ENCODE peak calls at places on chromosomes 7 and 10, in eight cellular contexts. S, Y, D, U, F, T, C and H are unnamed samples. For H3K36me3, the result is how much of the 10 kb centered on the place peaks cover.

GRCh38 chr7:95549818-95550529 is 46.3 kb downstream of the PDK4 start:
- DNase-seq in F (peak), C (no peak), S (peak), T (peak), D (peak), U (no peak), Y (peak), H (no peak)

GRCh38 chr10:75530337-75530736 is 98.9 kb downstream of the LRMDA start:
- DNase-seq in T (no peak), C (no peak), Y (peak), F (no peak), S (no peak), D (no peak), U (no peak), H (no peak)

GRCh38 chr10:74754397-74754796 is 72.0 kb upstream of the KAT6B start:
- DNase-seq in C (no peak), Y (no peak), T (no peak), D (peak), F (no peak), S (no peak), U (no peak), H (no peak)

GRCh38 chr7:30859940-30860623 is 51.6 kb upstream of the AQP1 start:
- DNase-seq in S (no peak), U (no peak), T (no peak), C (no peak), F (no peak), D (no peak), Y (no peak), H (no peak)

GRCh38 chr10:683448-684071 is 5.9 kb downstream of the DIP2C start:
- DNase-seq in U (no peak), C (no peak), S (no peak), F (peak), T (peak), D (peak), Y (no peak), H (no peak)

GRCh38 chr7:155586843-155587440 is 40.6 kb upstream of the CNPY1 start:
- DNase-seq in U (no peak), Y (no peak), T (no peak), D (no peak), C (no peak), S (no peak), F (no peak), H (no peak)

GRCh38 chr7:74365320-74366022 is 76.3 kb downstream of the CLIP2 start:
- DNase-seq in F (peak), Y (peak), D (peak), C (no peak), U (peak), T (peak), S (no peak), H (no peak)

GRCh38 chr7:12573885-12574284 is 3.4 kb downstream of the SCIN start:
- DNase-seq in Y (no peak), T (no peak), D (no peak), F (no peak), C (no peak), U (no peak), S (no peak), H (no peak)

GRCh38 chr10:34681933-34682332 is 133.2 kb downstream of the PARD3 start:
- DNase-seq in S (no peak), Y (no peak), F (no peak), T (no peak), U (no peak), D (no peak), C (no peak), H (no peak)

GRCh38 chr7:96349572-96349971 is 27.7 kb upstream of the SLC25A13 start:
- DNase-seq in D (no peak), C (no peak), S (no peak), Y (peak), F (no peak), T (no peak), U (no peak), H (no peak)

GRCh38 chr10:106935978-106936451 is 228.5 kb downstream of the SORCS1 start:
- DNase-seq in Y (no peak), S (no peak), C (no peak), T (no peak), D (no peak), U (peak), F (no peak), H (peak)

GRCh38 chr7:137619181-137619580 is 227.6 kb downstream of the DGKI start:
- DNase-seq in Y (no peak), F (no peak), U (no peak), T (no peak), C (no peak), S (no peak), D (no peak), H (no peak)

GRCh38 chr10:110650265-110650668 is 6.1 kb downstream of the RBM20 start:
- DNase-seq in Y (no peak), T (no peak), F (no peak), U (peak), C (no peak), D (no peak), S (no peak), H (no peak)

GRCh38 chr10:31172925-31173324 is 141.3 kb upstream of the ZNF438 start:
- DNase-seq in Y (no peak), S (no peak), T (no peak), F (no peak), C (no peak), U (no peak), D (no peak), H (no peak)

GRCh38 chr10:79034271-79034876 is 34.4 kb upstream of the ZMIZ1 start:
- DNase-seq in F (no peak), T (no peak), U (no peak), D (no peak), Y (no peak), S (no peak), C (no peak), H (no peak)

GRCh38 chr10:14669576-14669975 is 105.1 kb downstream of the FAM107B start:
- DNase-seq in C (no peak), Y (no peak), U (no peak), D (no peak), T (no peak), F (no peak), S (no peak), H (no peak)

GRCh38 chr10:14670551-14671240 is 104.0 kb downstream of the FAM107B start:
- DNase-seq in C (no peak), Y (no peak), U (no peak), F (no peak), S (no peak), D (peak), T (no peak), H (no peak)

GRCh38 chr10:14673189-14673947 is 101.3 kb downstream of the FAM107B start:
- DNase-seq in U (no peak), C (no peak), F (no peak), Y (no peak), T (no peak), S (no peak), D (peak), H (no peak)

GRCh38 chr10:14674376-14675050 is 100.2 kb downstream of the FAM107B start:
- DNase-seq in D (no peak), T (no peak), C (no peak), S (no peak), Y (no peak), F (no peak), U (no peak), H (no peak)

DNA sequence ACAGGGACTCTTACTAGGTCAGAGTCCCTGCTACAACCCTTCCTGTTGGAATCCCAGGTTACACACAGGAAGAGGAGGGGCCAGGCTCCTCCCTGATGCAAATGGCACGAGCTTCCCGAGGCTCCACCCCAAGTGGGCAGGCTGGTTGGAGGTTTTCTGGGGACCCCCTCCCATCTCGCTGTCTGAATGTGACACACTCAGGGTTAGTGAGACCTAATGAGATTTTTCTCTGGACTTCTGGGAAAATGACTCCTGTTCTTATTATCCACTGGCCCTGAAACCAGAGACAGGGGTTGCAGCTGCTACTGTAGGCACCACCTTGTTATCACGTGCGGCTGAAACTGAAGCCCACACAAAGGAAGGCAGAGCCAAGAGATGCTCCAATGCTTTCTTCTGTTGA is 103.3 kb downstream of the FAM107B start:
- DNase-seq in D (no peak), S (no peak), F (no peak), T (no peak), C (no peak), U (no peak), Y (no peak), H (no peak)
- H3K4me3 ChIP-seq in D (no peak), S (peak), F (no peak), T (no peak), C (no peak), U (no peak), Y (no peak), H (no peak)

DNA sequence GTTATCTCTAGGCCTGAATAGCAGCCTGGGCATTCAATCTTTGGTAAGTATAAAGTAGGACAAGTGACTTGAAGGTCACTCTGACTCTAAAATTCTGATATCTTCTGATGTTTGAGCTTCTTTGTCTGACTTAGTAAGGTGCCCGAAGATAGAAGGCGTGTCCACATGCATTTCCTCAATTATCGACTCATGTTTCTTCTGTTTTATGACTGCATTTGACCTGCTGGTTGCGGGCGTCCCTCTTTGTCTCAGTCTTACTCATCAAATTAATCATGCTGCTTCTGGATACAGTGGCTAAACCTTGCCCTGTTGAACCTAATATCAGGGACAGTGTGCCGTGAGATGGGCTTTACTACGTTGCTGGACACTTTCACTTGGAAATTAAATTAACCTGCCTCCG is 534.0 kb downstream of the SDK1 start:
- DNase-seq in T (no peak), S (no peak), F (peak), D (no peak), U (no peak), Y (peak), C (no peak), H (no peak)
- TF ChIP-seq CTCF in T (no peak), S (no peak), F (no peak), D (no peak), U (no peak), Y (no peak), C (no peak), H (no peak)

GRCh38 chr7:35630573-35630972 is 64.4 kb downstream of the HERPUD2 start:
- DNase-seq in Y (peak), C (no peak), T (no peak), U (no peak), D (peak), F (peak), S (no peak), H (no peak)
- H3K36me3 ChIP-seq in Y (under half), C (under half), T (under half), U (under half), D (under half), F (under half), S (half or more), H (under half)

GRCh38 chr7:83166781-83167180 is 4.1 kb upstream of the PCLO start:
- DNase-seq in C (no peak), U (no peak), Y (no peak), F (no peak), D (no peak), S (no peak), T (no peak), H (no peak)

GRCh38 chr7:83161186-83161585 is 1.5 kb downstream of the PCLO start:
- DNase-seq in Y (peak), U (no peak), T (no peak), C (no peak), S (no peak), F (no peak), D (no peak), H (no peak)

GRCh38 chr7:83159731-83160130 is 3.0 kb downstream of the PCLO start:
- DNase-seq in F (no peak), U (no peak), Y (no peak), S (no peak), T (no peak), C (no peak), D (no peak), H (no peak)

GRCh38 chr7:83161851-83162401 is 758 bp downstream of the PCLO start:
- DNase-seq in S (no peak), Y (no peak), D (no peak), F (no peak), U (no peak), C (no peak), T (no peak), H (no peak)

GRCh38 chr7:83162402-83163256 is at the start of gene PCLO:
- DNase-seq in D (peak), S (no peak), C (no peak), Y (peak), T (no peak), U (peak), F (peak), H (peak)
- H3K4me3 ChIP-seq in D (peak), S (peak), C (peak), Y (peak), T (peak), U (peak), F (peak), H (peak)